ENCODE peak calls at places on chromosomes 11 and 22, in ten cellular contexts. A, R, D, I, L, C, T, V, S and Z are unnamed samples.
A peak's percentile ranks its signal among the peaks of the same experiment; 100 is the strongest.

GRCh38 chr11:69060005-69060404 is 11.3 kb downstream of the TPCN2 start:
- DNase-seq in A (no peak), R (no peak), D (no peak), I (no peak), L (no peak), C (no peak), T (no peak), V (no peak), S (no peak), Z (no peak)

GRCh38 chr11:22234743-22235142 is 41.9 kb downstream of the ANO5 start:
- DNase-seq in A (no peak), R (no peak), D (no peak), I (no peak), L (no peak), C (no peak), T (no peak), V (no peak), S (no peak), Z (no peak)

GRCh38 chr11:820655-821512 is 2.2 kb downstream of the PNPLA2 start:
- DNase-seq in A (peak; percentile 41), R (no peak), D (peak; percentile 90), I (no peak), L (no peak), C (peak; percentile 93), T (no peak), V (peak; percentile 89), S (no peak), Z (no peak)

GRCh38 chr11:13291794-13292193 is 14.2 kb downstream of the BMAL1 start:
- DNase-seq in A (no peak), R (no peak), D (no peak), I (no peak), L (no peak), C (no peak), T (no peak), V (peak; percentile 45), S (no peak), Z (no peak)

GRCh38 chr11:23688835-23689234 is 808.0 kb upstream of the LUZP2 start:
- DNase-seq in A (no peak), R (peak; percentile 34), D (no peak), I (no peak), L (no peak), C (no peak), T (no peak), V (peak; percentile 41), S (no peak), Z (no peak)

GRCh38 chr22:29011200-29011867 is 50.3 kb downstream of the C22orf31 start:
- DNase-seq in A (peak; percentile 12), R (no peak), D (no peak), I (peak; percentile 19), L (no peak), C (no peak), T (no peak), V (no peak), S (no peak), Z (peak; percentile 61)

GRCh38 chr11:31974737-31975136 is 116.1 kb upstream of the RCN1 start:
- DNase-seq in A (no peak), R (peak; percentile 93), D (no peak), I (no peak), L (no peak), C (peak; percentile 69), T (no peak), V (peak; percentile 97), S (no peak), Z (no peak)

GRCh38 chr22:45163074-45163416 is 680 bp upstream of the NUP50 start:
- DNase-seq in A (no peak), R (peak; percentile 49), D (no peak), I (no peak), L (no peak), C (peak; percentile 39), T (no peak), V (peak; percentile 72), S (no peak), Z (no peak)

GRCh38 chr22:48288541-48288940 is 1526.1 kb downstream of the TBC1D22A start:
- DNase-seq in A (no peak), R (no peak), D (no peak), I (no peak), L (no peak), C (no peak), T (no peak), V (no peak), S (no peak), Z (no peak)

GRCh38 chr11:67439321-67440228 is 2.1 kb upstream of the PTPRCAP start:
- DNase-seq in A (no peak), R (no peak), D (no peak), I (peak; percentile 34), L (no peak), C (peak; percentile 49), T (no peak), V (peak; percentile 64), S (no peak), Z (no peak)

GRCh38 chr22:45742866-45743450 is 71.3 kb downstream of the ATXN10 start:
- DNase-seq in A (no peak), R (no peak), D (peak; percentile 44), I (no peak), L (no peak), C (peak; percentile 33), T (no peak), V (peak; percentile 63), S (no peak), Z (no peak)

GRCh38 chr22:32842486-32842885 is 41.0 kb downstream of the TIMP3 start:
- DNase-seq in A (no peak), R (peak; percentile 54), D (no peak), I (no peak), L (no peak), C (peak; percentile 38), T (no peak), V (no peak), S (no peak), Z (no peak)

GRCh38 chr11:135075740-135076139 is 663.7 kb upstream of the B3GAT1 start:
- DNase-seq in A (no peak), R (peak; percentile 21), D (peak; percentile 48), I (no peak), L (no peak), C (no peak), T (peak; percentile 40), V (peak; percentile 57), S (peak; percentile 71), Z (no peak)

GRCh38 chr22:45529966-45530575 is 27.4 kb downstream of the FBLN1 start:
- DNase-seq in A (no peak), R (peak; percentile 66), D (no peak), I (no peak), L (no peak), C (peak; percentile 74), T (no peak), V (peak; percentile 85), S (no peak), Z (no peak)

GRCh38 chr11:112719736-112720525 is 241.3 kb upstream of the NCAM1 start:
- DNase-seq in A (no peak), R (no peak), D (no peak), I (no peak), L (no peak), C (no peak), T (no peak), V (no peak), S (no peak), Z (no peak)

GRCh38 chr11:14905104-14906033 is 13.3 kb upstream of the CYP2R1 start:
- DNase-seq in A (no peak), R (peak; percentile 35), D (peak; percentile 25), I (no peak), L (peak; percentile 42), C (peak; percentile 12), T (peak; percentile 43), V (peak; percentile 47), S (peak; percentile 69), Z (peak; percentile 32)

GRCh38 chr11:31997955-31998354 is 92.9 kb upstream of the RCN1 start:
- DNase-seq in A (no peak), R (no peak), D (no peak), I (no peak), L (no peak), C (no peak), T (no peak), V (no peak), S (no peak), Z (no peak)

GRCh38 chr22:22728382-22728781 is 84.0 kb downstream of the GGTLC2 start:
- DNase-seq in A (no peak), R (no peak), D (no peak), I (no peak), L (no peak), C (no peak), T (no peak), V (no peak), S (no peak), Z (no peak)

GRCh38 chr22:46587067-46587471 is 33.1 kb upstream of the GRAMD4 start:
- DNase-seq in A (no peak), R (no peak), D (no peak), I (no peak), L (no peak), C (no peak), T (no peak), V (no peak), S (no peak), Z (no peak)

GRCh38 chr11:45252134-45252856 is 33.8 kb downstream of the SYT13 start:
- DNase-seq in A (no peak), R (peak; percentile 32), D (peak; percentile 45), I (no peak), L (no peak), C (peak; percentile 84), T (no peak), V (peak; percentile 55), S (no peak), Z (no peak)